ENCODE peak calls at places on chromosomes 12 and 14, in six cellular contexts. L is glomerular endothelial cell; R is stimulated activated CD8-positive, alpha-beta memory T cell treated with anti-CD3 and anti-CD28 coated beads, Interleukin-7, amount 100 ng/mL, for 4 hours; U is T47D; C is H9; D is nephron progenitor cell. S is an unnamed sample.

GRCh38 chr12:121060149-121061001 is 21.3 kb upstream of the OASL start:
- DNase-seq in L (peak; percentile 47), R (peak; percentile 44), U (peak; percentile 31), C (peak; percentile 83), D (no peak), S (peak; percentile 51)

GRCh38 chr14:65351493-65352224 is 60.9 kb upstream of the FUT8 start:
- DNase-seq in L (no peak), R (no peak), U (no peak), C (no peak), D (no peak), S (no peak)

GRCh38 chr14:105165761-105166485 is 2.7 kb downstream of the JAG2 start:
- DNase-seq in L (no peak), R (no peak), U (no peak), C (no peak), D (no peak), S (no peak)

GRCh38 chr14:95452176-95452889 is 64.1 kb downstream of the SYNE3 start:
- DNase-seq in L (no peak), R (no peak), U (peak; percentile 32), C (peak; percentile 66), D (no peak), S (peak; percentile 76)

GRCh38 chr14:64673748-64674147 is 30.5 kb upstream of the PLEKHG3 start:
- DNase-seq in L (no peak), R (no peak), U (no peak), C (no peak), D (no peak), S (no peak)

GRCh38 chr12:65822732-65823480 is 1.4 kb upstream of the HMGA2 start:
- DNase-seq in L (no peak), R (no peak), U (no peak), C (peak; percentile 93), D (peak; percentile 72), S (peak; percentile 73)

GRCh38 chr12:979355-979754 is 11.7 kb upstream of the ERC1 start:
- DNase-seq in L (no peak), R (no peak), U (no peak), C (no peak), D (no peak), S (no peak)

GRCh38 chr14:77985235-77985634 is 184.9 kb upstream of the NRXN3 start:
- DNase-seq in L (no peak), R (no peak), U (no peak), C (no peak), D (no peak), S (no peak)

GRCh38 chr14:95784137-95784536 is 70.2 kb upstream of the TCL1A start:
- DNase-seq in L (no peak), R (no peak), U (peak; percentile 69), C (no peak), D (peak; percentile 66), S (peak; percentile 73)

GRCh38 chr14:76774471-76775158 is 13.3 kb downstream of the VASH1 start:
- DNase-seq in L (no peak), R (no peak), U (no peak), C (peak; percentile 24), D (no peak), S (no peak)

GRCh38 chr14:99196310-99196650 is 75.7 kb downstream of the BCL11B start:
- DNase-seq in L (no peak), R (no peak), U (no peak), C (no peak), D (no peak), S (no peak)

GRCh38 chr14:65366802-65367570 is 45.5 kb upstream of the FUT8 start:
- DNase-seq in L (no peak), R (no peak), U (no peak), C (no peak), D (no peak), S (no peak)

GRCh38 chr12:64142784-64143183 is 79.3 kb downstream of the KICS2 start:
- DNase-seq in L (no peak), R (no peak), U (no peak), C (no peak), D (no peak), S (no peak)

GRCh38 chr14:51963164-51963733 is 26.1 kb upstream of the RTRAF start:
- DNase-seq in L (peak; percentile 20), R (no peak), U (no peak), C (no peak), D (no peak), S (no peak)

GRCh38 chr12:83945871-83946270 is 966.7 kb downstream of the SLC6A15 start:
- DNase-seq in L (no peak), R (no peak), U (no peak), C (no peak), D (no peak), S (no peak)

GRCh38 chr12:121668750-121669524 is 517 bp downstream of the MORN3 start:
- DNase-seq in L (no peak), R (peak; percentile 40), U (no peak), C (peak; percentile 82), D (peak; percentile 79), S (peak; percentile 53)

GRCh38 chr14:88210426-88210825 is 112.6 kb downstream of the KCNK10 start:
- DNase-seq in L (no peak), R (no peak), U (no peak), C (no peak), D (no peak), S (no peak)

GRCh38 chr12:76544601-76545261 is 14.8 kb downstream of the OSBPL8 start:
- DNase-seq in L (no peak), R (no peak), U (no peak), C (no peak), D (no peak), S (no peak)

GRCh38 chr12:62749586-62749985 is 185.4 kb downstream of the PPM1H start:
- DNase-seq in L (no peak), R (no peak), U (no peak), C (no peak), D (no peak), S (no peak)

GRCh38 chr14:60222820-60223219 is 26.2 kb upstream of the PPM1A start:
- DNase-seq in L (no peak), R (no peak), U (peak; percentile 44), C (no peak), D (no peak), S (peak; percentile 53)

GRCh38 chr14:97975960-97976359 is 1178.8 kb downstream of the VRK1 start:
- DNase-seq in L (no peak), R (peak; percentile 13), U (no peak), C (no peak), D (no peak), S (no peak)

GRCh38 chr12:130872179-130873096 is 572 bp downstream of the RAN start:
- DNase-seq in L (no peak), R (no peak), U (peak; percentile 59), C (no peak), D (peak; percentile 64), S (peak; percentile 69)

GRCh38 chr12:87603727-87604126 is 425.5 kb downstream of the C12orf50 start:
- DNase-seq in L (no peak), R (no peak), U (no peak), C (no peak), D (no peak), S (no peak)

GRCh38 chr14:70018246-70018645 is 139.0 kb downstream of the SMOC1 start:
- DNase-seq in L (no peak), R (no peak), U (no peak), C (no peak), D (no peak), S (no peak)

GRCh38 chr12:88420460-88420859 is 159.8 kb downstream of the KITLG start:
- DNase-seq in L (no peak), R (no peak), U (no peak), C (no peak), D (no peak), S (no peak)

GRCh38 chr12:112705037-112705632 is 86.4 kb upstream of the RPH3A start:
- DNase-seq in L (no peak), R (no peak), U (no peak), C (no peak), D (no peak), S (peak; percentile 49)

GRCh38 chr14:85867450-85867849 is 337.5 kb downstream of the FLRT2 start:
- DNase-seq in L (no peak), R (no peak), U (peak; percentile 15), C (peak; percentile 27), D (no peak), S (peak; percentile 34)

GRCh38 chr14:96888593-96888992 is 91.4 kb downstream of the VRK1 start:
- DNase-seq in L (no peak), R (no peak), U (no peak), C (no peak), D (no peak), S (peak; percentile 36)

GRCh38 chr12:131980263-131980662 is 30.5 kb downstream of the EP400 start:
- DNase-seq in L (no peak), R (no peak), U (no peak), C (no peak), D (no peak), S (no peak)

GRCh38 chr12:52850681-52851080 is 1.9 kb upstream of the KRT78 start:
- DNase-seq in L (no peak), R (no peak), U (no peak), C (no peak), D (no peak), S (no peak)

GRCh38 chr12:115983226-115983798 is 294.2 kb downstream of the MED13L start:
- DNase-seq in L (no peak), R (no peak), U (no peak), C (peak; percentile 76), D (peak; percentile 15), S (peak; percentile 37)

GRCh38 chr14:50312734-50313054 is 570 bp downstream of the DMAC2L start:
- DNase-seq in L (no peak), R (no peak), U (no peak), C (no peak), D (no peak), S (no peak)

GRCh38 chr12:57632369-57632897 is 568 bp downstream of the B4GALNT1 start:
- DNase-seq in L (no peak), R (no peak), U (peak; percentile 11), C (peak; percentile 64), D (peak; percentile 53), S (peak; percentile 57)

GRCh38 chr12:20044836-20045235 is 323.5 kb upstream of the PDE3A start:
- DNase-seq in L (no peak), R (no peak), U (no peak), C (no peak), D (no peak), S (no peak)

GRCh38 chr12:7884687-7885086 is 12.0 kb upstream of the SLC2A14 start:
- DNase-seq in L (no peak), R (no peak), U (no peak), C (no peak), D (no peak), S (no peak)

GRCh38 chr12:12835378-12836145 is 22.4 kb downstream of the DDX47 start:
- DNase-seq in L (no peak), R (no peak), U (no peak), C (no peak), D (no peak), S (peak; percentile 41)

GRCh38 chr14:79256311-79256879 is 954.9 kb downstream of the DIO2 start:
- DNase-seq in L (no peak), R (no peak), U (no peak), C (no peak), D (no peak), S (no peak)